ENCODE peak calls at places on chromosomes 1 and 21, in five cellular contexts. J, E, P, N and U are unnamed samples.

GRCh38 chr1:82225407-82226197 is 424.9 kb downstream of the ADGRL2 start:
- DNase-seq in J (no peak), E (no peak), P (no peak), N (peak; percentile 12), U (no peak)

GRCh38 chr1:89888480-89889335 is 67.9 kb downstream of the LRRC8D start:
- DNase-seq in J (no peak), E (no peak), P (no peak), N (no peak), U (no peak)

GRCh38 chr1:66769512-66770229 is 17.4 kb downstream of the DYNLT5 start:
- DNase-seq in J (no peak), E (no peak), P (no peak), N (no peak), U (no peak)

GRCh38 chr1:45329445-45329844 is 2.8 kb downstream of the HPDL start:
- DNase-seq in J (no peak), E (peak; percentile 46), P (no peak), N (no peak), U (peak; percentile 18)

GRCh38 chr1:109923131-109923945 is 12.7 kb downstream of the CSF1 start:
- DNase-seq in J (no peak), E (peak; percentile 34), P (peak; percentile 66), N (no peak), U (no peak)

GRCh38 chr1:46522184-46522968 is 29.1 kb downstream of the KNCN start:
- DNase-seq in J (no peak), E (no peak), P (peak; percentile 89), N (no peak), U (peak; percentile 53)

GRCh38 chr1:1617925-1618324 is 2.6 kb downstream of the MIB2 start:
- DNase-seq in J (no peak), E (no peak), P (no peak), N (no peak), U (no peak)

GRCh38 chr1:222010306-222010705 is 268.4 kb upstream of the DUSP10 start:
- DNase-seq in J (no peak), E (no peak), P (no peak), N (no peak), U (no peak)

GRCh38 chr1:69569281-69569970 is 1.7 kb downstream of the LRRC7 start:
- DNase-seq in J (no peak), E (no peak), P (no peak), N (no peak), U (no peak)

GRCh38 chr1:197481101-197481500 is 213.0 kb downstream of the CRB1 start:
- DNase-seq in J (no peak), E (no peak), P (no peak), N (no peak), U (no peak)

GRCh38 chr1:47682786-47683350 is 245.0 kb downstream of the FOXD2 start:
- DNase-seq in J (no peak), E (no peak), P (no peak), N (no peak), U (no peak)

GRCh38 chr1:46487818-46488218 is 1.8 kb upstream of the DMBX1 start:
- DNase-seq in J (no peak), E (no peak), P (peak; percentile 69), N (no peak), U (peak; percentile 40)

GRCh38 chr21:38229260-38229877 is 27.4 kb upstream of the KCNJ15 start:
- DNase-seq in J (no peak), E (no peak), P (no peak), N (no peak), U (peak; percentile 28)

GRCh38 chr1:92837062-92837461 is 5.2 kb downstream of the RPL5 start:
- DNase-seq in J (no peak), E (no peak), P (no peak), N (no peak), U (no peak)

GRCh38 chr1:26035959-26036755 is 9.8 kb downstream of the SLC30A2 start:
- DNase-seq in J (peak; percentile 47), E (no peak), P (peak; percentile 91), N (peak; percentile 13), U (peak; percentile 78)

GRCh38 chr21:28856588-28857250 is 136.0 kb downstream of the LTN1 start:
- DNase-seq in J (peak; percentile 53), E (no peak), P (no peak), N (no peak), U (no peak)

GRCh38 chr1:228399531-228400236 is 7.0 kb downstream of the TRIM11 start:
- DNase-seq in J (no peak), E (no peak), P (no peak), N (no peak), U (no peak)

GRCh38 chr1:20058531-20058930 is 11.5 kb upstream of the PLA2G5 start:
- DNase-seq in J (no peak), E (no peak), P (no peak), N (no peak), U (no peak)

GRCh38 chr1:46410156-46411009 is 16.3 kb downstream of the FAAH start:
- DNase-seq in J (no peak), E (no peak), P (no peak), N (no peak), U (no peak)

GRCh38 chr1:232620356-232620841 is 9.5 kb downstream of the SIPA1L2 start:
- DNase-seq in J (no peak), E (no peak), P (no peak), N (no peak), U (peak; percentile 44)

GRCh38 chr1:6097824-6098223 is 52.1 kb downstream of the KCNAB2 start:
- DNase-seq in J (no peak), E (no peak), P (no peak), N (no peak), U (no peak)

DNA sequence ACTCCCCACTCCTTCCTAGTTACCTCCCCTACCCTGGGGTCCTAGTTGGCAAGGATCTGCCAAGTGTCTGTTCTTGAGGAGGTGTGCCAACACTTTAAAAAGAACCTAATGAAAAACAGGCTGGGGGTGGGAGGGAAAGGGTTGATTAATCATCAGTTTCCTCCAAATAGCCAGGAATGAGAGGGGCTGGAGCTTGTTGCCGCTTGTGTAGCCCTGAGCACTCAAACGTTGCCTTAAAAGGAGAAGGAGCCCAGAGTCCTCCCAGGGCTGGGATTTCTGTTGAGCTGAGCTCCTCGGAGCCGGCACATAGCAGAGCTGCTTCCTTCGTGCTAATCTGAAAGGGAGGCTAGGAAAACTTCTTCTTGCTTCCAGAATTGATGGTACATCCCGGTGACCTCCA is 15.9 kb downstream of the SHISA4 start:
- DNase-seq in J (no peak), E (no peak), P (no peak), N (no peak), U (no peak)
- TF ChIP-seq HDAC2 in J (no peak), E (no peak), P (no peak), N (no peak), U (no peak)

GRCh38 chr1:165533254-165533653 is 10.5 kb upstream of the LRRC52 start:
- DNase-seq in J (no peak), E (no peak), P (no peak), N (no peak), U (no peak)

GRCh38 chr1:165536016-165536415 is 7.8 kb upstream of the LRRC52 start:
- DNase-seq in J (no peak), E (no peak), P (no peak), N (no peak), U (no peak)

GRCh38 chr1:165527673-165528072 is 16.1 kb upstream of the LRRC52 start:
- DNase-seq in J (no peak), E (no peak), P (no peak), N (no peak), U (no peak)

GRCh38 chr1:165531021-165531420 is 12.8 kb upstream of the LRRC52 start:
- DNase-seq in J (no peak), E (no peak), P (no peak), N (no peak), U (no peak)

GRCh38 chr1:165532053-165532452 is 11.7 kb upstream of the LRRC52 start:
- DNase-seq in J (no peak), E (no peak), P (no peak), N (no peak), U (no peak)
- TF ChIP-seq HDAC2 in J (no peak), E (no peak), P (no peak), N (no peak), U (no peak)

GRCh38 chr21:42724226-42724920 is 71.0 kb downstream of the PDE9A start:
- DNase-seq in J (peak; percentile 91), E (no peak), P (no peak), N (no peak), U (peak; percentile 51)
- TF ChIP-seq HDAC2 in J (peak; percentile 75), E (no peak), P (no peak), N (no peak), U (no peak)

GRCh38 chr1:100455478-100456072 is 82.4 kb upstream of the GPR88 start:
- DNase-seq in J (no peak), E (no peak), P (no peak), N (no peak), U (no peak)
- TF ChIP-seq HDAC2 in J (no peak), E (no peak), P (no peak), N (no peak), U (no peak)

GRCh38 chr1:36673207-36673606 is 190.5 kb upstream of the CSF3R start:
- DNase-seq in J (no peak), E (peak; percentile 9), P (no peak), N (no peak), U (no peak)
- TF ChIP-seq HDAC2 in J (no peak), E (no peak), P (no peak), N (no peak), U (no peak)

GRCh38 chr1:173190101-173190895 is 16.8 kb downstream of the TNFSF4 start:
- DNase-seq in J (peak; percentile 85), E (no peak), P (no peak), N (peak; percentile 63), U (peak; percentile 11)
- TF ChIP-seq HDAC2 in J (peak; percentile 77), E (no peak), P (no peak), N (no peak), U (no peak)

DNA sequence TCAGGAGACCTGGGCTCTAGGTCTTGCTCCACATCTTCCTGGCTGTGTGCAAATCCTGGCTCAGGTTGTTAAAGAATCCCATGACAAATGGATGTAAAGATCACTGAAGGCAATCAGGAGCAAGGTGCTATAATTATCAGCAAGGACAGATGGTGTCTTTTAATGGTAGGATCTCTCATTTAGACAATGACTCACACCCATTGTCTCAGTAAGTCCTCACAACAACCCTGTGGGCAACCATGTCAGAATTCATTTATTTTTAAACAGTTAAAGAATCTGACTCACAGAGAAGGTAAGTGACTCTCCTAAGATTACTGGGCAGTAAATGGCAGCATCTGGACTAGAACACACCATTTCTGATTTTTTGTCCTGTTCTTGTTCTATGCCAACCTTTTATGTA is 32.8 kb downstream of the RNASEL start:
- DNase-seq in J (no peak), E (no peak), P (no peak), N (no peak), U (no peak)
- TF ChIP-seq HDAC2 in J (no peak), E (no peak), P (no peak), N (no peak), U (no peak)

GRCh38 chr1:155324717-155325595 is 4.3 kb downstream of the RUSC1 start:
- DNase-seq in J (peak; percentile 45), E (peak; percentile 41), P (peak; percentile 79), N (no peak), U (peak; percentile 72)
- TF ChIP-seq HDAC2 in J (no peak), E (no peak), P (peak; percentile 40), N (no peak), U (no peak)

DNA sequence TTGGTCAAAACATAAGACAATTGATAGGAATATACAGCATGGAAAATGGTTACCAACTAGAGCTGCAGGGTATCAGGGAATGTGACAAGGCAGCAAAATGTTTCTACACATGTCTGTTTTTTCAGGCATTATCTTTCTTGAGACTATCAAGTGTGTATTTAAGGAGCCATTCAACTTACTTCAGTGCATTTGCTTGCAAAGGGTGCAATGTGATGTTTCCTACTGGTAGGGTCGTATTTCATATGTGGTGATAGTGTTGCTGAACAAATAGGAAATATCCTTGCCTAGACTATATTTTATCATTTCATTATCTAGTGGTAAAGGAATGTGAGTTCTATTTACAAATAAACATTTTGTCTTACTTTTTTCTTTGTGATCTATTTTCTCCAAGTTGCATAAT is 42.4 kb downstream of the PTPRC start:
- DNase-seq in J (no peak), E (no peak), P (no peak), N (no peak), U (no peak)
- TF ChIP-seq HDAC2 in J (no peak), E (no peak), P (no peak), N (no peak), U (no peak)